ENCODE peak calls at places on chromosomes 6 and 20, in eight cellular contexts. Y is HEK293T; L is activated CD8-positive, alpha-beta memory T cell treated with anti-CD3 and anti-CD28 coated beads for 4 hours; Z is stimulated activated CD8-positive, alpha-beta memory T cell treated with anti-CD3 and anti-CD28 coated beads, Interleukin-12 subunit alpha, Interleukin-12 subunit beta, amount 100 ng/mL, for 4 hours; C is iris pigment epithelial cell; G is stimulated activated CD4-positive, alpha-beta T cell treated with anti-CD3 and anti-CD28 coated beads, Interleukin-15, amount 100 ng/mL, for 1 hour; M is NCI-H460; F is DMS79 treated with DMSO at 0.1 percent for 48 hours. K is an unnamed sample.

GRCh38 chr6:109508166-109508860 is 25.3 kb upstream of the ZBTB24 start:
- DNase-seq in Y (no peak), L (no peak), Z (no peak), C (no peak), G (no peak), M (no peak), F (no peak), K (no peak)

GRCh38 chr6:15066433-15067337 is 179.2 kb upstream of the JARID2 start:
- DNase-seq in Y (no peak), L (no peak), Z (no peak), C (peak; percentile 88), G (no peak), M (no peak), F (no peak), K (peak; percentile 45)

GRCh38 chr6:45432944-45433343 is 55.2 kb upstream of the SUPT3H start:
- DNase-seq in Y (no peak), L (no peak), Z (no peak), C (peak; percentile 83), G (no peak), M (no peak), F (peak; percentile 57), K (peak; percentile 67)

GRCh38 chr20:50624351-50625016 is 66.9 kb downstream of the RIPOR3 start:
- DNase-seq in Y (no peak), L (no peak), Z (no peak), C (no peak), G (no peak), M (no peak), F (peak; percentile 88), K (no peak)

GRCh38 chr20:11186301-11187008 is 512.7 kb upstream of the JAG1 start:
- DNase-seq in Y (no peak), L (no peak), Z (no peak), C (peak; percentile 51), G (no peak), M (no peak), F (no peak), K (no peak)

GRCh38 chr6:138109042-138109997 is 2.1 kb upstream of the PERP start:
- DNase-seq in Y (peak; percentile 54), L (peak; percentile 64), Z (peak; percentile 41), C (peak; percentile 70), G (peak; percentile 65), M (peak; percentile 68), F (peak; percentile 95), K (peak; percentile 82)

GRCh38 chr6:137432054-137432545 is 62.1 kb downstream of the OLIG3 start:
- DNase-seq in Y (no peak), L (no peak), Z (no peak), C (no peak), G (no peak), M (no peak), F (no peak), K (no peak)

GRCh38 chr6:78578430-78578829 is 288.9 kb upstream of the IRAK1BP1 start:
- DNase-seq in Y (no peak), L (no peak), Z (no peak), C (no peak), G (no peak), M (no peak), F (no peak), K (no peak)

GRCh38 chr6:3520541-3521220 is 63.8 kb upstream of the SLC22A23 start:
- DNase-seq in Y (no peak), L (no peak), Z (no peak), C (no peak), G (no peak), M (no peak), F (no peak), K (peak; percentile 68)

GRCh38 chr20:31515775-31516107 is 1.5 kb downstream of the HM13 start:
- DNase-seq in Y (no peak), L (no peak), Z (no peak), C (no peak), G (no peak), M (no peak), F (no peak), K (no peak)

GRCh38 chr6:132995432-132995831 is 181.1 kb downstream of the RPS12 start:
- DNase-seq in Y (no peak), L (no peak), Z (no peak), C (peak; percentile 11), G (no peak), M (no peak), F (no peak), K (no peak)

GRCh38 chr6:128932061-128932460 is 49.1 kb downstream of the LAMA2 start:
- DNase-seq in Y (no peak), L (no peak), Z (no peak), C (peak; percentile 54), G (no peak), M (peak; percentile 1), F (no peak), K (peak; percentile 40)

GRCh38 chr20:6515261-6515660 is 252.2 kb upstream of the BMP2 start:
- DNase-seq in Y (no peak), L (no peak), Z (no peak), C (no peak), G (no peak), M (no peak), F (no peak), K (no peak)

GRCh38 chr6:19554356-19555225 is 282.6 kb upstream of the ID4 start:
- DNase-seq in Y (no peak), L (no peak), Z (no peak), C (no peak), G (no peak), M (no peak), F (peak; percentile 96), K (peak; percentile 11)

GRCh38 chr6:20115269-20116005 is 96.8 kb downstream of the MBOAT1 start:
- DNase-seq in Y (no peak), L (no peak), Z (no peak), C (no peak), G (no peak), M (no peak), F (no peak), K (no peak)

GRCh38 chr6:136723780-136724179 is 68.5 kb downstream of the MAP3K5 start:
- DNase-seq in Y (no peak), L (peak; percentile 34), Z (peak; percentile 44), C (no peak), G (peak; percentile 3), M (no peak), F (no peak), K (no peak)

GRCh38 chr6:33295621-33296369 is 2.9 kb downstream of the RGL2 start:
- DNase-seq in Y (no peak), L (no peak), Z (no peak), C (no peak), G (no peak), M (no peak), F (no peak), K (no peak)

GRCh38 chr6:16286151-16286522 is 47.8 kb downstream of the GMPR start:
- DNase-seq in Y (peak; percentile 79), L (no peak), Z (no peak), C (peak; percentile 28), G (no peak), M (peak; percentile 45), F (no peak), K (peak; percentile 24)

GRCh38 chr20:3407426-3408250 is at the start of gene DNAAF9:
- DNase-seq in Y (peak; percentile 90), L (peak; percentile 25), Z (peak; percentile 57), C (peak; percentile 78), G (peak; percentile 50), M (peak; percentile 45), F (peak; percentile 23), K (peak; percentile 62)

GRCh38 chr6:164359441-164359840 is 944.9 kb downstream of the QKI start:
- DNase-seq in Y (no peak), L (no peak), Z (no peak), C (no peak), G (no peak), M (no peak), F (no peak), K (no peak)

GRCh38 chr6:166924531-166924930 is 31.8 kb downstream of the RNASET2 start:
- DNase-seq in Y (no peak), L (no peak), Z (no peak), C (no peak), G (no peak), M (no peak), F (no peak), K (no peak)

GRCh38 chr20:47992021-47992467 is 206.8 kb upstream of the SULF2 start:
- DNase-seq in Y (no peak), L (no peak), Z (no peak), C (no peak), G (no peak), M (no peak), F (peak; percentile 56), K (no peak)

GRCh38 chr6:127897437-127897836 is 3.4 kb downstream of the THEMIS start:
- DNase-seq in Y (no peak), L (no peak), Z (no peak), C (no peak), G (no peak), M (no peak), F (no peak), K (no peak)

GRCh38 chr6:113381957-113382356 is 475.2 kb upstream of the MARCKS start:
- DNase-seq in Y (no peak), L (no peak), Z (no peak), C (peak; percentile 91), G (no peak), M (no peak), F (peak; percentile 87), K (peak; percentile 92)